ENCODE peak calls at places on chromosome 7, in five cellular contexts. E, C, J, X and D are unnamed samples.

GRCh38 chr7:139426258-139427028 is 57.0 kb downstream of the KLRG2 start:
- DNase-seq in E (no peak), C (no peak), J (no peak), X (peak; percentile 14), D (no peak)

GRCh38 chr7:52634996-52635395 is 400.4 kb upstream of the POM121L12 start:
- DNase-seq in E (peak; percentile 60), C (peak; percentile 30), J (no peak), X (no peak), D (no peak)

GRCh38 chr7:84720456-84721097 is 466.3 kb downstream of the SEMA3D start:
- DNase-seq in E (no peak), C (no peak), J (no peak), X (peak; percentile 41), D (no peak)

GRCh38 chr7:5291301-5291700 is 8.6 kb downstream of the SLC29A4 start:
- DNase-seq in E (no peak), C (no peak), J (no peak), X (no peak), D (no peak)

GRCh38 chr7:143510854-143511592 is 33.4 kb downstream of the TAS2R41 start:
- DNase-seq in E (no peak), C (no peak), J (no peak), X (no peak), D (no peak)

GRCh38 chr7:154869436-154869835 is 133.5 kb downstream of the PAXIP1 start:
- DNase-seq in E (no peak), C (no peak), J (no peak), X (no peak), D (no peak)

GRCh38 chr7:100662377-100662776 is 6.1 kb upstream of the ACTL6B start:
- DNase-seq in E (no peak), C (no peak), J (no peak), X (no peak), D (no peak)

GRCh38 chr7:33196194-33196593 is 66.8 kb downstream of the BBS9 start:
- DNase-seq in E (no peak), C (peak; percentile 13), J (no peak), X (no peak), D (no peak)

GRCh38 chr7:36083626-36084380 is 69.3 kb upstream of the EEPD1 start:
- DNase-seq in E (no peak), C (no peak), J (no peak), X (no peak), D (no peak)

GRCh38 chr7:13312327-13312726 is 624.9 kb downstream of the ARL4A start:
- DNase-seq in E (no peak), C (no peak), J (peak; percentile 9), X (no peak), D (peak; percentile 25)

GRCh38 chr7:142319970-142320369 is 62.1 kb upstream of the PRSS58 start:
- DNase-seq in E (no peak), C (peak; percentile 63), J (no peak), X (no peak), D (no peak)

GRCh38 chr7:20376796-20377195 is 46.1 kb downstream of the ITGB8 start:
- DNase-seq in E (no peak), C (no peak), J (no peak), X (no peak), D (no peak)

GRCh38 chr7:35482231-35482630 is 212.7 kb downstream of the HERPUD2 start:
- DNase-seq in E (no peak), C (no peak), J (no peak), X (no peak), D (no peak)

GRCh38 chr7:107148721-107149120 is 20.1 kb upstream of the HBP1 start:
- DNase-seq in E (no peak), C (no peak), J (no peak), X (no peak), D (no peak)

GRCh38 chr7:7103343-7104313 is 78.7 kb upstream of the C1GALT1 start:
- DNase-seq in E (peak; percentile 71), C (no peak), J (no peak), X (peak; percentile 68), D (no peak)

GRCh38 chr7:20749896-20750295 is 36.8 kb downstream of the SP8 start:
- DNase-seq in E (no peak), C (no peak), J (no peak), X (no peak), D (no peak)